ENCODE peak calls at places on chromosomes 7 and 10, in seven cellular contexts. One of them, this sample, is unnamed.

GRCh38 chr10:33643042-33643441 is 308.6 kb upstream of the NRP1 start:
- DNase-seq in GM20000: no peak
- DNase-seq in transverse colon: no peak
- DNase-seq in AG09309: peak; percentile 24
- DNase-seq in NCI-H2029 treated with DMSO at 0.1 percent for 48 hours: no peak
- DNase-seq in HT1080: peak; percentile 56
- DNase-seq in NCI-H2081: no peak
- DNase-seq in this sample: no peak

GRCh38 chr10:77566228-77566627 is 71.4 kb downstream of the KCNMA1 start:
- DNase-seq in GM20000: no peak
- DNase-seq in transverse colon: no peak
- DNase-seq in AG09309: no peak
- DNase-seq in NCI-H2029 treated with DMSO at 0.1 percent for 48 hours: no peak
- DNase-seq in HT1080: no peak
- DNase-seq in NCI-H2081: no peak
- DNase-seq in this sample: no peak

GRCh38 chr10:61757525-61758397 is 95.0 kb downstream of the CABCOCO1 start:
- DNase-seq in GM20000: no peak
- DNase-seq in transverse colon: peak; percentile 64
- DNase-seq in AG09309: peak; percentile 78
- DNase-seq in NCI-H2029 treated with DMSO at 0.1 percent for 48 hours: no peak
- DNase-seq in HT1080: peak; percentile 85
- DNase-seq in NCI-H2081: no peak
- DNase-seq in this sample: no peak

GRCh38 chr10:79292789-79293746 is 54.2 kb upstream of the PPIF start:
- DNase-seq in GM20000: peak; percentile 72
- DNase-seq in transverse colon: no peak
- DNase-seq in AG09309: no peak
- DNase-seq in NCI-H2029 treated with DMSO at 0.1 percent for 48 hours: no peak
- DNase-seq in HT1080: no peak
- DNase-seq in NCI-H2081: no peak
- DNase-seq in this sample: peak; percentile 63

GRCh38 chr10:77074104-77074638 is 563.4 kb downstream of the KCNMA1 start:
- DNase-seq in GM20000: no peak
- DNase-seq in transverse colon: no peak
- DNase-seq in AG09309: no peak
- DNase-seq in NCI-H2029 treated with DMSO at 0.1 percent for 48 hours: no peak
- DNase-seq in HT1080: no peak
- DNase-seq in NCI-H2081: no peak
- DNase-seq in this sample: no peak

GRCh38 chr10:44938938-44939337 is 20.7 kb upstream of the RASSF4 start:
- DNase-seq in GM20000: no peak
- DNase-seq in transverse colon: no peak
- DNase-seq in AG09309: no peak
- DNase-seq in NCI-H2029 treated with DMSO at 0.1 percent for 48 hours: no peak
- DNase-seq in HT1080: no peak
- DNase-seq in NCI-H2081: no peak
- DNase-seq in this sample: no peak

GRCh38 chr7:79615466-79615865 is 162.0 kb upstream of the MAGI2 start:
- DNase-seq in GM20000: no peak
- DNase-seq in transverse colon: no peak
- DNase-seq in AG09309: no peak
- DNase-seq in NCI-H2029 treated with DMSO at 0.1 percent for 48 hours: no peak
- DNase-seq in HT1080: peak; percentile 63
- DNase-seq in NCI-H2081: no peak
- DNase-seq in this sample: no peak

GRCh38 chr7:18638594-18639452 is 143.3 kb downstream of the HDAC9 start:
- DNase-seq in GM20000: no peak
- DNase-seq in transverse colon: no peak
- DNase-seq in AG09309: peak; percentile 60
- DNase-seq in NCI-H2029 treated with DMSO at 0.1 percent for 48 hours: no peak
- DNase-seq in HT1080: peak; percentile 8
- DNase-seq in NCI-H2081: no peak
- DNase-seq in this sample: no peak

GRCh38 chr7:27051451-27051850 is 44.3 kb downstream of the HOXA1 start:
- DNase-seq in GM20000: no peak
- DNase-seq in transverse colon: no peak
- DNase-seq in AG09309: no peak
- DNase-seq in NCI-H2029 treated with DMSO at 0.1 percent for 48 hours: no peak
- DNase-seq in HT1080: no peak
- DNase-seq in NCI-H2081: no peak
- DNase-seq in this sample: no peak

GRCh38 chr10:75512534-75512933 is 81.1 kb downstream of the LRMDA start:
- DNase-seq in GM20000: no peak
- DNase-seq in transverse colon: no peak
- DNase-seq in AG09309: no peak
- DNase-seq in NCI-H2029 treated with DMSO at 0.1 percent for 48 hours: peak; percentile 5
- DNase-seq in HT1080: no peak
- DNase-seq in NCI-H2081: no peak
- DNase-seq in this sample: no peak

GRCh38 chr10:122632031-122632430 is 67.6 kb downstream of the C10orf120 start:
- DNase-seq in GM20000: no peak
- DNase-seq in transverse colon: no peak
- DNase-seq in AG09309: no peak
- DNase-seq in NCI-H2029 treated with DMSO at 0.1 percent for 48 hours: no peak
- DNase-seq in HT1080: no peak
- DNase-seq in NCI-H2081: no peak
- DNase-seq in this sample: no peak

GRCh38 chr10:102131286-102132170 is 1.3 kb upstream of the PPRC1 start:
- DNase-seq in GM20000: no peak
- DNase-seq in transverse colon: no peak
- DNase-seq in AG09309: no peak
- DNase-seq in NCI-H2029 treated with DMSO at 0.1 percent for 48 hours: no peak
- DNase-seq in HT1080: peak; percentile 68
- DNase-seq in NCI-H2081: no peak
- DNase-seq in this sample: no peak

GRCh38 chr7:36283711-36284130 is 105.9 kb upstream of the ANLN start:
- DNase-seq in GM20000: peak; percentile 40
- DNase-seq in transverse colon: peak; percentile 48
- DNase-seq in AG09309: no peak
- DNase-seq in NCI-H2029 treated with DMSO at 0.1 percent for 48 hours: no peak
- DNase-seq in HT1080: no peak
- DNase-seq in NCI-H2081: no peak
- DNase-seq in this sample: peak; percentile 65

GRCh38 chr10:128823201-128823600 is 643.8 kb upstream of the MGMT start:
- DNase-seq in GM20000: no peak
- DNase-seq in transverse colon: no peak
- DNase-seq in AG09309: no peak
- DNase-seq in NCI-H2029 treated with DMSO at 0.1 percent for 48 hours: no peak
- DNase-seq in HT1080: no peak
- DNase-seq in NCI-H2081: no peak
- DNase-seq in this sample: no peak

GRCh38 chr7:77338883-77339629 is 77.1 kb downstream of the GSAP start:
- DNase-seq in GM20000: no peak
- DNase-seq in transverse colon: no peak
- DNase-seq in AG09309: no peak
- DNase-seq in NCI-H2029 treated with DMSO at 0.1 percent for 48 hours: no peak
- DNase-seq in HT1080: no peak
- DNase-seq in NCI-H2081: no peak
- DNase-seq in this sample: no peak

GRCh38 chr7:127189885-127190284 is 62.9 kb downstream of the GRM8 start:
- DNase-seq in GM20000: no peak
- DNase-seq in transverse colon: no peak
- DNase-seq in AG09309: no peak
- DNase-seq in NCI-H2029 treated with DMSO at 0.1 percent for 48 hours: peak; percentile 99
- DNase-seq in HT1080: no peak
- DNase-seq in NCI-H2081: peak; percentile 21
- DNase-seq in this sample: no peak

GRCh38 chr7:70678621-70679251 is 453.2 kb upstream of the GALNT17 start:
- DNase-seq in GM20000: no peak
- DNase-seq in transverse colon: no peak
- DNase-seq in AG09309: peak; percentile 57
- DNase-seq in NCI-H2029 treated with DMSO at 0.1 percent for 48 hours: no peak
- DNase-seq in HT1080: peak; percentile 90
- DNase-seq in NCI-H2081: no peak
- DNase-seq in this sample: no peak

GRCh38 chr10:11176746-11177145 is 159.1 kb downstream of the CELF2 start:
- DNase-seq in GM20000: no peak
- DNase-seq in transverse colon: peak; percentile 29
- DNase-seq in AG09309: no peak
- DNase-seq in NCI-H2029 treated with DMSO at 0.1 percent for 48 hours: no peak
- DNase-seq in HT1080: no peak
- DNase-seq in NCI-H2081: no peak
- DNase-seq in this sample: no peak